ENCODE peak calls at places on chromosome 17, in nine cellular contexts. Q is activated naive CD4-positive, alpha-beta T cell treated with anti-CD3 and anti-CD28 coated beads, Interleukin-2, amount 10 ng/mL, durations not matched to agents 7 days and 5 days; I is GM23338; C is mesendoderm; W is activated T-helper 1 cell treated with Interleukin-2 at 50 U/mL for 16 hours; K is ELR; R is A549; E is mucosa of descending colon; B is AG04450. Y is an unnamed sample.

GRCh38 chr17:78130439-78131101 is at the start of gene TMC8:
- DNase-seq in W (peak), B (no peak), C (peak), R (no peak), K (no peak), I (no peak), Q (peak), E (peak), Y (peak)

GRCh38 chr17:969767-970387 is 9.7 kb downstream of the NXN start:
- DNase-seq in R (no peak), E (peak), Q (no peak), W (no peak), K (peak), I (no peak), C (no peak), B (no peak), Y (no peak)

GRCh38 chr17:82246365-82247174 is 17.7 kb downstream of the SLC16A3 start:
- DNase-seq in B (no peak), I (no peak), R (peak), W (no peak), E (no peak), C (no peak), K (peak), Q (no peak), Y (no peak)

GRCh38 chr17:64120159-64120558 is 9.8 kb downstream of the ERN1 start:
- DNase-seq in E (no peak), R (no peak), C (no peak), W (no peak), B (no peak), I (no peak), K (no peak), Q (no peak), Y (no peak)

GRCh38 chr17:1629647-1630310 is 1.1 kb upstream of the SLC43A2 start:
- DNase-seq in K (peak), C (peak), Q (peak), W (peak), I (peak), R (peak), B (no peak), E (peak), Y (peak)

GRCh38 chr17:5254903-5255521 is 20.4 kb upstream of the SCIMP start:
- DNase-seq in W (no peak), I (no peak), R (no peak), Q (peak), K (no peak), B (no peak), E (no peak), C (peak), Y (no peak)

GRCh38 chr17:74818306-74818705 is 41.4 kb downstream of the GRIN2C start:
- DNase-seq in W (no peak), K (no peak), C (peak), B (no peak), Q (no peak), E (no peak), R (no peak), I (peak), Y (no peak)

GRCh38 chr17:752620-753219 is 656 bp upstream of the GEMIN4 start:
- DNase-seq in E (peak), R (peak), B (peak), W (no peak), K (peak), Q (no peak), C (peak), I (peak), Y (peak)

GRCh38 chr17:54948380-54948779 is 20.1 kb downstream of the COX11 start:
- DNase-seq in K (peak), W (no peak), I (no peak), Q (no peak), B (peak), C (no peak), E (no peak), R (no peak), Y (no peak)

GRCh38 chr17:8447816-8448215 is 12.1 kb downstream of the NDEL1 start:
- DNase-seq in E (no peak), R (no peak), Q (no peak), B (no peak), W (no peak), K (no peak), I (no peak), C (peak), Y (peak)

GRCh38 chr17:31915456-31916100 is 14.1 kb upstream of the UTP6 start:
- DNase-seq in I (no peak), C (no peak), B (no peak), R (no peak), Q (no peak), K (peak), E (no peak), W (no peak), Y (no peak)

GRCh38 chr17:77163001-77163400 is 22.2 kb downstream of the SEC14L1 start:
- DNase-seq in B (no peak), C (no peak), I (no peak), R (no peak), E (peak), W (no peak), Q (no peak), K (no peak), Y (no peak)

GRCh38 chr17:73575470-73576235 is 68.6 kb downstream of the SDK2 start:
- DNase-seq in Q (no peak), B (no peak), E (no peak), W (no peak), C (no peak), K (no peak), I (no peak), R (no peak), Y (no peak)

GRCh38 chr17:48392836-48393235 is 37.2 kb downstream of the SKAP1 start:
- DNase-seq in W (no peak), I (no peak), E (no peak), Q (no peak), K (no peak), B (no peak), R (no peak), C (no peak), Y (no peak)

GRCh38 chr17:51258756-51259573 is 884 bp downstream of the MBTD1 start:
- DNase-seq in W (no peak), E (peak), K (peak), Q (peak), B (no peak), C (peak), R (peak), I (no peak), Y (peak)

GRCh38 chr17:29573558-29573870 is 5.0 kb downstream of the TP53I13 start:
- DNase-seq in K (no peak), E (peak), C (no peak), W (no peak), R (no peak), I (no peak), B (no peak), Q (no peak), Y (peak)

GRCh38 chr17:82244413-82245140 is 15.7 kb downstream of the SLC16A3 start:
- DNase-seq in B (no peak), E (no peak), W (no peak), R (no peak), K (peak), Q (peak), I (no peak), C (no peak), Y (no peak)

GRCh38 chr17:78802459-78802858 is 20.4 kb upstream of the CYTH1 start:
- DNase-seq in E (no peak), Q (no peak), I (no peak), K (no peak), R (no peak), B (no peak), C (no peak), W (no peak), Y (no peak)

GRCh38 chr17:78412403-78412802 is 34.0 kb downstream of the PGS1 start:
- DNase-seq in B (no peak), C (no peak), E (no peak), W (no peak), K (peak), R (peak), I (peak), Q (peak), Y (no peak)

GRCh38 chr17:78343433-78344201 is 16.3 kb downstream of the SOCS3 start:
- DNase-seq in E (peak), I (peak), K (no peak), C (no peak), R (no peak), B (no peak), W (peak), Q (peak), Y (peak)

Y was measured in H9.